ENCODE peak calls at places on chromosomes 2 and 18, in five cellular contexts. J, Q, S, L and O are unnamed samples.

GRCh38 chr18:11505993-11506392 is 103.4 kb upstream of the SLC35G4 start:
- DNase-seq in J (no peak), Q (no peak), S (no peak), L (no peak), O (no peak)

GRCh38 chr2:84393829-84394228 is 65.3 kb downstream of the SUCLG1 start:
- DNase-seq in J (no peak), Q (no peak), S (no peak), L (peak; percentile 18), O (peak; percentile 7)

GRCh38 chr2:148876190-148876588 is 1.2 kb downstream of the KIF5C start:
- DNase-seq in J (no peak), Q (no peak), S (no peak), L (no peak), O (no peak)

GRCh38 chr2:11155326-11156059 is at the start of gene SLC66A3:
- DNase-seq in J (no peak), Q (no peak), S (peak; percentile 75), L (peak; percentile 86), O (peak; percentile 91)

GRCh38 chr18:32301976-32302743 is 112.3 kb downstream of the MEP1B start:
- DNase-seq in J (no peak), Q (no peak), S (no peak), L (peak; percentile 76), O (peak; percentile 94)

GRCh38 chr2:232668805-232669444 is 28.2 kb upstream of the GIGYF2 start:
- DNase-seq in J (peak; percentile 27), Q (no peak), S (no peak), L (peak; percentile 39), O (peak; percentile 71)

GRCh38 chr2:20215183-20216040 is 9.5 kb downstream of the SDC1 start:
- DNase-seq in J (no peak), Q (no peak), S (no peak), L (no peak), O (no peak)

GRCh38 chr2:153543639-153544071 is 65.1 kb upstream of the RPRM start:
- DNase-seq in J (no peak), Q (no peak), S (no peak), L (no peak), O (no peak)

GRCh38 chr2:118148809-118149208 is 60.5 kb downstream of the INSIG2 start:
- DNase-seq in J (no peak), Q (no peak), S (no peak), L (peak; percentile 59), O (peak; percentile 4)

GRCh38 chr2:241211276-241211675 is 22.8 kb downstream of the ANO7 start:
- DNase-seq in J (no peak), Q (no peak), S (no peak), L (no peak), O (no peak)

GRCh38 chr2:237345891-237346640 is 67.9 kb downstream of the COL6A3 start:
- DNase-seq in J (no peak), Q (peak; percentile 60), S (no peak), L (peak; percentile 68), O (no peak)

GRCh38 chr18:23311346-23312103 is 141.6 kb upstream of the RIOK3 start:
- DNase-seq in J (peak; percentile 77), Q (no peak), S (no peak), L (peak; percentile 92), O (peak; percentile 97)

GRCh38 chr2:71672640-71673401 is 219.5 kb downstream of the DYSF start:
- DNase-seq in J (no peak), Q (no peak), S (no peak), L (no peak), O (no peak)

GRCh38 chr2:133817680-133818566 is 249.7 kb upstream of the NCKAP5 start:
- DNase-seq in J (no peak), Q (no peak), S (no peak), L (peak; percentile 95), O (peak; percentile 96)

GRCh38 chr2:186496401-186496800 is 10.3 kb downstream of the ZC3H15 start:
- DNase-seq in J (no peak), Q (no peak), S (no peak), L (no peak), O (no peak)

GRCh38 chr2:217248312-217248935 is 388.6 kb upstream of the TNP1 start:
- DNase-seq in J (peak; percentile 83), Q (no peak), S (peak; percentile 55), L (peak; percentile 29), O (peak; percentile 69)

GRCh38 chr18:50356036-50356945 is 18.6 kb upstream of the SKA1 start:
- DNase-seq in J (no peak), Q (no peak), S (peak; percentile 86), L (peak; percentile 8), O (peak; percentile 22)

GRCh38 chr2:28247326-28247725 is 145.3 kb upstream of the FOSL2 start:
- DNase-seq in J (no peak), Q (no peak), S (peak; percentile 17), L (no peak), O (no peak)

GRCh38 chr2:205680067-205680466 is 2.2 kb upstream of the NRP2 start:
- DNase-seq in J (peak; percentile 73), Q (no peak), S (peak; percentile 63), L (peak; percentile 87), O (peak; percentile 97)

GRCh38 chr2:32489061-32489460 is 132.2 kb downstream of the BIRC6 start:
- DNase-seq in J (no peak), Q (no peak), S (no peak), L (no peak), O (no peak)

GRCh38 chr18:32893915-32894314 is 121.1 kb upstream of the KLHL14 start:
- DNase-seq in J (no peak), Q (no peak), S (peak; percentile 14), L (no peak), O (peak; percentile 21)

GRCh38 chr2:186382932-186383331 is 103.1 kb upstream of the ZC3H15 start:
- DNase-seq in J (no peak), Q (no peak), S (no peak), L (no peak), O (no peak)

GRCh38 chr2:107804608-107805498 is 21.8 kb upstream of the RGPD4 start:
- DNase-seq in J (no peak), Q (no peak), S (no peak), L (no peak), O (peak; percentile 17)

GRCh38 chr2:85601771-85602475 is 575 bp downstream of the TMEM150A start:
- DNase-seq in J (peak; percentile 60), Q (no peak), S (no peak), L (peak; percentile 60), O (peak; percentile 59)

GRCh38 chr2:69471793-69472192 is 34.6 kb upstream of the NFU1 start:
- DNase-seq in J (no peak), Q (no peak), S (no peak), L (no peak), O (no peak)

GRCh38 chr2:167681646-167682045 is 565.7 kb downstream of the STK39 start:
- DNase-seq in J (no peak), Q (no peak), S (no peak), L (no peak), O (no peak)

GRCh38 chr2:15817748-15818147 is 122.6 kb upstream of the MYCN start:
- DNase-seq in J (no peak), Q (no peak), S (no peak), L (no peak), O (no peak)

GRCh38 chr2:29075894-29076700 is 1.8 kb upstream of the PCARE start:
- DNase-seq in J (no peak), Q (peak; percentile 47), S (no peak), L (no peak), O (peak; percentile 59)

GRCh38 chr18:36095936-36096519 is 28.7 kb upstream of the RPRD1A start:
- DNase-seq in J (no peak), Q (no peak), S (peak; percentile 25), L (peak; percentile 76), O (peak; percentile 90)

GRCh38 chr2:54560146-54560881 is 104.2 kb downstream of the SPTBN1 start:
- DNase-seq in J (peak; percentile 78), Q (no peak), S (peak; percentile 70), L (peak; percentile 86), O (peak; percentile 79)

GRCh38 chr18:32771871-32772499 is 838 bp downstream of the KLHL14 start:
- DNase-seq in J (no peak), Q (no peak), S (no peak), L (no peak), O (no peak)

GRCh38 chr2:40115894-40116293 is 336.0 kb downstream of the SLC8A1 start:
- DNase-seq in J (no peak), Q (no peak), S (no peak), L (no peak), O (no peak)

GRCh38 chr18:77086656-77087390 is 45.8 kb downstream of the MBP start:
- DNase-seq in J (no peak), Q (no peak), S (no peak), L (peak; percentile 11), O (peak; percentile 36)
- H3K4me3 ChIP-seq in J (peak overlapping the region; percentile 30), Q (peak overlapping the region; percentile 45), S (no peak overlapping the region), L (peak overlapping the region; percentile 50), O (peak overlapping the region; percentile 53)

DNA sequence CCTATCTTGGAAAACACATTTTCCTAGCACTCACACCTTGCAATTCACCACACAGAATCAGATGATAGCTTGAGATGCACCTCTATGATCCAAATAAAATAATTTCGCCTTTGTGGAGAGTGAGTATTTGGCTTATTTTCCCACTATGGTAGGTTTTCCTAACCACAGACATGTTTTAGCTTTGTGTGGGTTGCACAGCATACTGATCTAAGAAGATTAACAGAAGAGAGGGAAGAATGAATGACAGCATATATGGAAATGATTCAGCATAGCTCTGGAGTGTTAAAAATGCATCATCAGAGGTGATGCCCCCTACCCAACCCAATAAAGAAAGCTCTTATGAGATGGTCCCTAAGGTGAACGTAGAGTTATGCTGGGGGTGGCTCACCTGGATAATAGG is 72.5 kb downstream of the GCA start:
- DNase-seq in J (no peak), Q (no peak), S (no peak), L (no peak), O (no peak)
- TF ChIP-seq CTCF in J (no peak), Q (no peak), S (no peak), L (no peak), O (no peak)

DNA sequence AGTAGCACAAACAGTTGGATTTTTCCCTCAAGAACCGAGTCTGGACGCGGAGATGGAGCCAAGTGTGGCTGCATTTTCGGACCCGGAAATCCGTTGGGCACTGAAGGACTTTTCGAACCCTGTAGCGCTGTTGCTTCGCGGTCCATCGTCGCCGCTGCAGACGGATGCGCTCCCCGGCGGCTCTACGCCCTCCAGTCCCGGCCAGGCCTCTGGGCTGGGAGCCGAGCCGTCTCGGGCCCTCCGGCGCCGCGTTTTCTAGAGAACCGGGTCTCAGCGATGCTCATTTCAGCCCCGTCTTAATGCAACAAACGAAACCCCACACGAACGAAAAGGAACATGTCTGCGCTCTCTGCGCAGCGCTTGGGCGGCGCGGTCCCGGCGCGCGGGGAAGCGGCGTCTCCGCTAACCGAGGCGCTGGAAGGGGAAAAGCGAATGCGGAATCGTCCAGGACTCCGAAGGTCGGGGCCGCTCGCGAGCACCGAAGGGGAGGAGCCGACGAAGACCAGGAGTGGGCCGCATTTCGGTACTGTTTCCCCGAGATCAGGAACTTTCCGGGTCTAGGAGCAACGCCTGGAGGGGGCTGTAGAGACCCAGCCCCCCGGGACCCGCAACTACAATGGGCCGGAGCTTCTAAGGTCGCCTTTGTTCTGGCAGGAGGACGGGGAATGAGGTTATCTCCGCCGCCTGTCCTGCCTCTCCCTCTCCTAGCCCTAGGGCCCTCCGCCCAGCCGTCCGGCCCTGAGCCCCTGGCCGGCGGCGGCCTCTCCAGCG is 3.2 kb downstream of the EMX1 start:
- DNase-seq in J (no peak), Q (no peak), S (no peak), L (peak; percentile 16), O (peak; percentile 42)
- H3K4me3 ChIP-seq in J (no peak overlapping the region), Q (no peak overlapping the region), S (no peak overlapping the region), L (peak overlapping the region; percentile 2), O (no peak overlapping the region)

DNA sequence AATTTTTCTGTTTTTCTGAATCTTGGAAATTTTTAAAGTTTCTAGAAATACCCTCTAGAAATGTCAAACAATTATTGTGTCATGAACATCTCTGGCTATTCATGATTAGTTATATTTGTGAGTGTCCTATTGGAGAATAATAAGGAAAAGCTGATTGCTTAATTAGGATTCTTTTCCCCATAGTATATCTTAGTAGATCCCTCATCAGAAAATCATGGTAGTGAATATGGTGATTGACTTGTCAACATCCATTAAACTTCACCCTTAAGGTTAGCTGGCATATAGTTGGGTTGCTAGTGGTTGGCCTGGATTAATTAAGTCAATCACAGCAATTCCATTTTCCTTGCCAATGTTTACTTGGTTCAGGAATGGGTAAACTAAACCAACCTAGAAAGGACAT is 18.7 kb upstream of the NABP1 start:
- DNase-seq in J (no peak), Q (no peak), S (no peak), L (no peak), O (no peak)
- TF ChIP-seq CTCF in J (no peak), Q (no peak), S (no peak), L (no peak), O (no peak)